ENCODE peak calls at places on chromosomes 3 and 15, in four cellular contexts. K, N, F and A are unnamed samples.
A peak's percentile ranks its signal among the peaks of the same experiment; 100 is the strongest.

GRCh38 chr3:127546970-127547733 is 43.4 kb downstream of the TPRA1 start:
- DNase-seq in F (peak; percentile 36), K (no peak), N (peak; percentile 40), A (no peak)

GRCh38 chr3:106386050-106386449 is 517.2 kb upstream of the CBLB start:
- DNase-seq in K (peak; percentile 56), N (peak; percentile 60), F (no peak), A (no peak)

GRCh38 chr3:136291302-136291701 is 41.2 kb downstream of the PCCB start:
- DNase-seq in F (no peak), K (no peak), N (no peak), A (no peak)

GRCh38 chr15:40743921-40744809 is 10.9 kb downstream of the RMDN3 start:
- DNase-seq in K (peak; percentile 74), N (no peak), F (no peak), A (no peak)

GRCh38 chr3:133374706-133375105 is 25.1 kb upstream of the BFSP2 start:
- DNase-seq in K (no peak), F (no peak), N (no peak), A (no peak)

GRCh38 chr3:177830411-177830849 is 633.1 kb upstream of the TBL1XR1 start:
- DNase-seq in K (no peak), F (no peak), N (no peak), A (no peak)

GRCh38 chr3:160163259-160163878 is 61.9 kb upstream of the C3orf80 start:
- DNase-seq in F (no peak), N (no peak), K (peak; percentile 21), A (peak; percentile 40)

GRCh38 chr15:26128611-26129140 is 265.5 kb upstream of the ATP10A start:
- DNase-seq in K (no peak), F (no peak), N (no peak), A (no peak)

GRCh38 chr15:62847900-62848489 is 194.6 kb upstream of the TPM1 start:
- DNase-seq in F (peak; percentile 45), N (peak; percentile 83), K (peak; percentile 64), A (peak; percentile 68)

GRCh38 chr3:184284696-184285095 is 8.9 kb downstream of the ECE2 start:
- DNase-seq in K (peak; percentile 62), N (peak; percentile 90), F (peak; percentile 48), A (peak; percentile 66)

GRCh38 chr3:9308298-9308990 is 54.4 kb upstream of the THUMPD3 start:
- DNase-seq in K (no peak), F (no peak), N (no peak), A (no peak)

GRCh38 chr3:47239929-47240328 is 42.7 kb downstream of the KIF9 start:
- DNase-seq in F (no peak), K (no peak), N (no peak), A (no peak)

GRCh38 chr3:70476174-70476573 is 163.7 kb upstream of the MDFIC2 start:
- DNase-seq in F (no peak), N (no peak), K (no peak), A (no peak)

GRCh38 chr3:184719709-184720108 is 7.8 kb upstream of the MAGEF1 start:
- DNase-seq in K (no peak), F (no peak), N (no peak), A (no peak)

GRCh38 chr15:67731112-67731761 is 94.1 kb upstream of the SKOR1 start:
- DNase-seq in F (no peak), N (no peak), K (peak; percentile 15), A (no peak)

GRCh38 chr15:70344666-70345065 is 246.9 kb upstream of the TLE3 start:
- DNase-seq in N (no peak), F (no peak), K (no peak), A (no peak)

GRCh38 chr3:48655586-48655985 is 7.1 kb downstream of the CELSR3 start:
- DNase-seq in N (no peak), F (no peak), K (no peak), A (peak; percentile 65)

GRCh38 chr15:31502541-31503229 is 176.1 kb downstream of the KLF13 start:
- DNase-seq in N (no peak), F (no peak), K (no peak), A (no peak)

GRCh38 chr15:75019916-75020315 is 3.5 kb upstream of the PPCDC start:
- DNase-seq in F (no peak), N (peak; percentile 70), K (no peak), A (no peak)

GRCh38 chr15:50873935-50874353 is 34.5 kb upstream of the AP4E1 start:
- DNase-seq in N (no peak), K (peak; percentile 82), F (peak; percentile 23), A (peak; percentile 21)

GRCh38 chr3:34001990-34002389 is 203.6 kb downstream of the PDCD6IP start:
- DNase-seq in N (no peak), F (no peak), K (no peak), A (no peak)

GRCh38 chr3:132290833-132291232 is 26.4 kb upstream of the ACP3 start:
- DNase-seq in K (peak; percentile 94), N (no peak), F (no peak), A (no peak)

GRCh38 chr3:132352556-132353143 is 35.4 kb downstream of the ACP3 start:
- DNase-seq in F (peak; percentile 70), N (peak; percentile 71), K (peak; percentile 74), A (peak; percentile 57)

GRCh38 chr3:13493867-13494441 is 13.8 kb downstream of the HDAC11 start:
- DNase-seq in N (no peak), K (no peak), F (no peak), A (no peak)

GRCh38 chr3:13495921-13496723 is 16.0 kb downstream of the HDAC11 start:
- DNase-seq in K (peak; percentile 75), N (peak; percentile 59), F (peak; percentile 72), A (peak; percentile 80)

GRCh38 chr3:13492976-13493866 is 13.1 kb downstream of the HDAC11 start:
- DNase-seq in F (no peak), K (no peak), N (no peak), A (no peak)

GRCh38 chr3:13495351-13495813 is 15.3 kb downstream of the HDAC11 start:
- DNase-seq in N (no peak), K (no peak), F (no peak), A (no peak)

DNA sequence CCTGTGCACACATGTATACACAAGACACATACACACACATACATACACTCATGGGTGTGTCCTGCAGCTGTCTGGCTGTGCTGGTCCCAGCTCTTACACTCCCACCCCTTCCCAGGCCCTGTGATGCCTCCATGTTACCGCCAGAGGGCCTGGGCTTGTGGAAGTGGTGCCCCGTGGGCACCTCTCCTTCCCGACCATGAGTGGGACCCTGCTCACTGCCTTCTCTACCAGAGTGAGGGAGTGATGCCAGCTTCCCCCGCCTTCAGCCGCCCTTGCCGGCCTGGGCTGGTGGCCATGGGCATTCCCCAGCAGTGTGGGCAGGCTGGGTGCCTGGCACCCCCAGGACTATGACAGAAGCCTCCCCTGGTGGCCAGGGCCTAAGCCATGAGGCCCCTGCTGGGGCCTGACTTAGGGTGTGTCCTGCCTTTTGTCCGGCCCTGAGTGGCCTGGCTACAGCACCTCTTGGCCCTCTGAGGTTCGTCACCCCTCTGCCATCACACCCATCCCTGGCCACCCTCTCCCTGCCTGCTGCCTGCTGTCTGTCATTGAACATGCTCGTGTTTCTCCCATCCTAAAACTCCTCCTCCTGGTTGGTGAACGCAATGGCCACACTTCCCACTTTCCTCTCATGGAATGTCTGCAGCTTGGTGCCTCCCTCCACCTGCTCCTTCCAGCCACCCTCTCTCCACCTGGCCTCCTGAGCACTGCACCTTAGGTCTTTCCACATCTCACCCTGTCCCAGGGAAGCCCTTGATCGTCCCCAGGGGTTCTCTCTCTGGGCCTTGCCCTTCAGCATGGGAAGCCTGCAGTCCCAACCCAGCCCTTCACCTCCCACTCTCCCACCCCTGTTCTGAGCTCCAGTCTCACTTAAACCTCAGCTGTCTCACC is 14.6 kb downstream of the HDAC11 start:
- DNase-seq in F (no peak), N (peak; percentile 39), K (peak; percentile 49), A (no peak)
- TF ChIP-seq CTCF in F (peak; percentile 53), N (peak; percentile 60), K (peak; percentile 84), A (peak; percentile 13)

DNA sequence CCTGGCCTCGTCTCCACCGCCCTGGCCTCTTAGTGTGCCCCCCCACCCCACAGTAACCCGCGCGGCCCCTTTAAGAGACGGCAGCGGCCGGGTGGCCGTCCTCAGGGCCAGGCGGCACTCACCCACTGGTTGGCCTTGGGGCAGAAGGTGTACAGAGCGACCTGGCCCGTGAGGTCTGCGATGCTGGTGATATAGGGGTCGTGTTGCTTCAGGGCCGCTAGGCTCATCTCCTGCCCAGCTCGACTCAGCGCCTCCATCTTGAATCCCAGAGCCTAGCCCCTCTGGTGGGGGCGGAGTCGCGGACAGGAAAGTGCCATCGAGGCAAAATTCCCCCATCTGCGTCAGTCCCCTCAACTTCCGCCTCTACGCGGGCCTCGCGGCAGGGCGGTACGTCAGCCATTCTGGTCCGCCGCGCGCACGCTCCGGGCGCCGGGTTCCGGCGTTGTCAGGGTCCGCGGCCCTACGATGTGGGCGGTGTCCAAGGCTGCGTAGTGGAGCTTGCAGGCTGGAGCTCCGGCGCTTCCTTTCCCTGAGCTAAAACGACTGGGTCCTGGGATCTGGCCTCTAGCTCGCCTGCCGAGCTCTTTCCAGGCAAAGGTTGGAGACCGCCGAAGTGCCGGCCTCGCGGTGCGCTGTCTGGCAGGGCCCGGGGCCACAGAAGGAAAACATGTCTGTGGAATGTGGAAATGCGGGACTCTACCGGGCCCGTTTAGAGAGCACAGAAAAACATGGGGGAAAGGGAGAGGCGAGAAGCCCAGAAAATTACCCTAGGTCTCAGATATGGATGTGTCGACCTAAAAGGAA is at the start of gene DCP1A:
- DNase-seq in N (peak; percentile 90), F (peak; percentile 94), K (peak; percentile 97), A (peak; percentile 97)
- TF ChIP-seq CTCF in N (no peak), F (no peak), K (no peak), A (no peak)

DNA sequence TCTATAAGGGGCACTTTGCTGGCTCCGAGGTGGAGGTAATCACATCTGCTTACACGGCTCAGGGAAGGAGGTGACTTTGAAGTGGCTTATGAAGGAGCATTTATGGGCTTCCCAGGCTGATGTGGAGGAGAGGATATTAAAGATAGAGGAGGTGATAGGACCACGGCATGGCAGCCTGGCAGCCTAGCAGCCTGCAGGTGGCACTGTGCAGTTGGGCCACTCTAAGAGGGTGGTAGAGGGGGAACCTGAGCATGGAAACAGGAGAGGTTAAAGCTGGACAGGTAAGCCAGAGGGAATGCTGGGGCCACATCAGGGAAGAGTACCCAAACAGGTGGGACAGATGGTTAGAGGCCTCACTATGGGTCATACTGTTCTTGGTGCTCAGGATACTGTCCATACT is 375.0 kb downstream of the WDR72 start:
- DNase-seq in N (no peak), F (no peak), K (peak; percentile 3), A (no peak)
- TF ChIP-seq CTCF in N (peak; percentile 15), F (no peak), K (peak; percentile 42), A (peak; percentile 9)

DNA sequence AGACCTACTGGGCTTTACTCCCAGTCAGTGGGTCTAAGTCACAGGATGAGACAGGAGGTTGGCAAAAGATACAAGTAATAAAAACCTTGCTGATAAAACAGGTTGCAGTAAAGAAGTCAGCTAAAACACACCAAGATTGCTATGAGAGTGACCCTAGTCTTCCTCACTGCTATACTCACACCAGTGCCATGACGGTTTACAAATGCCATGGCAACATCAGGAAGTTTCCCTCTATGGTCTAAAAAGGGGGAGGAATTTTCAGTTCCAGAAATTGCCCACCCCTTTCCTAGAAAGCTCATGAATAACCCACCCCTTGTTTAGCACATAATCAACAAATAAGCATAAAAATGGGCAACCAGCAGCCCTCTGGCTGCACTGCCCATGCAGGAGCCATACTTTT is 966.7 kb upstream of the ROBO1 start:
- DNase-seq in F (no peak), N (no peak), K (no peak), A (no peak)
- TF ChIP-seq CTCF in F (no peak), N (no peak), K (no peak), A (no peak)